ENCODE peak calls at places on chromosomes 1 and 21, in eight cellular contexts. P is activated CD4-positive, alpha-beta T cell treated with anti-CD3 and anti-CD28 coated beads, Interleukin-2, amount 10 ng/mL, durations not matched to agents 24 days and 14 days; W is GM12878; S is HTR-8/SVneo; K is MM.1S; J is neuronal stem cell; N is GDM1; E is pancreas. X is an unnamed sample.

GRCh38 chr1:2133879-2134215 is 60.7 kb downstream of the FAAP20 start:
- DNase-seq in K (no peak), J (no peak), E (no peak), P (no peak), W (no peak), N (no peak), S (no peak), X (no peak)

GRCh38 chr1:53470155-53470554 is 11.0 kb downstream of the DMRTB1 start:
- DNase-seq in P (no peak), N (no peak), W (no peak), E (peak; percentile 66), J (peak; percentile 87), S (no peak), K (no peak), X (peak; percentile 64)

GRCh38 chr1:4132525-4133308 is 232.6 kb upstream of the C1orf174 start:
- DNase-seq in N (no peak), K (no peak), E (no peak), S (no peak), J (no peak), P (no peak), W (no peak), X (no peak)

GRCh38 chr1:18256318-18257235 is 149.0 kb downstream of the IGSF21 start:
- DNase-seq in W (no peak), J (peak; percentile 87), N (no peak), S (peak; percentile 41), K (peak; percentile 36), P (peak; percentile 79), E (peak; percentile 73), X (peak; percentile 57)

GRCh38 chr1:85201340-85202091 is 700 bp upstream of the SYDE2 start:
- DNase-seq in S (peak; percentile 69), K (peak; percentile 58), E (peak; percentile 82), W (no peak), P (peak; percentile 88), N (no peak), J (peak; percentile 86), X (peak; percentile 80)

GRCh38 chr1:160997323-160998038 is 23.5 kb downstream of the F11R start:
- DNase-seq in N (peak; percentile 41), W (no peak), J (no peak), E (peak; percentile 56), P (peak; percentile 85), S (no peak), K (peak; percentile 47), X (peak; percentile 74)

GRCh38 chr1:171653796-171654704 is 1.6 kb upstream of the MYOC start:
- DNase-seq in J (no peak), W (no peak), K (no peak), E (no peak), P (no peak), S (no peak), N (no peak), X (no peak)

GRCh38 chr1:8364528-8365442 is 46.9 kb downstream of the SLC45A1 start:
- DNase-seq in E (no peak), N (no peak), K (no peak), S (no peak), P (no peak), J (no peak), W (no peak), X (peak; percentile 46)

GRCh38 chr1:24357011-24357410 is 37.9 kb downstream of the GRHL3 start:
- DNase-seq in S (no peak), P (no peak), W (no peak), N (no peak), K (no peak), E (no peak), J (no peak), X (no peak)

GRCh38 chr21:44894687-44895302 is 21.3 kb upstream of the PTTG1IP start:
- DNase-seq in K (no peak), P (no peak), J (no peak), W (no peak), S (no peak), N (no peak), E (no peak), X (no peak)

GRCh38 chr1:39141925-39142324 is 62.6 kb upstream of the MACF1 start:
- DNase-seq in K (no peak), S (no peak), W (no peak), J (peak; percentile 64), E (no peak), N (no peak), P (no peak), X (no peak)

GRCh38 chr1:10614377-10615225 is 139.9 kb downstream of the PEX14 start:
- DNase-seq in E (no peak), J (no peak), S (no peak), P (no peak), N (no peak), K (no peak), W (no peak), X (no peak)

GRCh38 chr21:15455819-15456462 is 273.8 kb upstream of the USP25 start:
- DNase-seq in N (no peak), K (no peak), E (no peak), P (no peak), J (no peak), S (no peak), W (no peak), X (no peak)

GRCh38 chr1:245240648-245241165 is 85.9 kb downstream of the KIF26B start:
- DNase-seq in P (no peak), J (no peak), E (no peak), S (no peak), W (no peak), N (no peak), K (no peak), X (no peak)

GRCh38 chr1:1757422-1758058 is 20.7 kb downstream of the NADK start:
- DNase-seq in W (no peak), J (no peak), N (no peak), S (no peak), P (no peak), E (no peak), K (no peak), X (no peak)

GRCh38 chr1:125064481-125064880 is 3879.7 kb downstream of the SRGAP2C start:
- DNase-seq in J (no peak), K (no peak), P (no peak), E (no peak), S (no peak), N (no peak), W (no peak), X (no peak)

GRCh38 chr1:65278344-65279091 is 30.8 kb upstream of the DNAJC6 start:
- DNase-seq in P (no peak), S (no peak), J (no peak), W (no peak), E (no peak), K (no peak), N (no peak), X (no peak)

GRCh38 chr1:116711061-116711582 is 43.1 kb upstream of the CD2 start:
- DNase-seq in N (peak; percentile 13), W (no peak), E (no peak), J (no peak), S (no peak), K (no peak), P (no peak), X (peak; percentile 25)

GRCh38 chr1:29648026-29648425 is 411.7 kb downstream of the PTPRU start:
- DNase-seq in N (no peak), J (no peak), W (no peak), K (no peak), E (no peak), S (no peak), P (no peak), X (peak; percentile 12)

X was measured in ureter.